ENCODE peak calls at places on chromosomes 5 and 9, in four cellular contexts. V, T, W and M are unnamed samples.

GRCh38 chr5:173315495-173316352 is 12.5 kb downstream of the STC2 start:
- DNase-seq in T (no peak), V (no peak), W (no peak), M (no peak)

GRCh38 chr5:111734013-111734412 is 23.0 kb downstream of the NREP start:
- DNase-seq in T (no peak), V (no peak), W (no peak), M (no peak)

GRCh38 chr9:90099262-90099982 is 494.6 kb downstream of the GADD45G start:
- DNase-seq in W (no peak), V (no peak), T (peak), M (no peak)

GRCh38 chr5:116452774-116453368 is 121.8 kb downstream of the SEMA6A start:
- DNase-seq in V (no peak), W (no peak), T (no peak), M (no peak)

GRCh38 chr5:35598707-35599370 is 18.8 kb upstream of the SPEF2 start:
- DNase-seq in W (no peak), V (no peak), T (no peak), M (peak)

GRCh38 chr5:92909545-92909962 is 671.5 kb downstream of the NR2F1-AS1 start:
- DNase-seq in V (no peak), W (no peak), T (peak), M (no peak)

GRCh38 chr5:64147849-64148441 is 17.7 kb upstream of the RNF180 start:
- DNase-seq in V (peak), T (peak), W (peak), M (peak)

GRCh38 chr9:94018628-94019027 is 63.5 kb upstream of the BARX1 start:
- DNase-seq in W (peak), V (no peak), T (peak), M (peak)

GRCh38 chr9:14747116-14747515 is 24.6 kb upstream of the CER1 start:
- DNase-seq in W (no peak), V (no peak), T (no peak), M (no peak)

GRCh38 chr5:65883461-65883860 is 42.9 kb upstream of the ERBIN start:
- DNase-seq in W (no peak), T (no peak), V (no peak), M (no peak)

GRCh38 chr9:137299938-137300337 is 2.1 kb downstream of the NRARP start:
- DNase-seq in W (no peak), T (no peak), V (peak), M (no peak)

GRCh38 chr5:53490747-53491146 is 10.3 kb downstream of the FST start:
- DNase-seq in V (no peak), T (no peak), W (no peak), M (no peak)

GRCh38 chr5:95410269-95410668 is 19.1 kb downstream of the FAM81B start:
- DNase-seq in T (no peak), W (no peak), V (no peak), M (no peak)

GRCh38 chr5:168736201-168736940 is 157.2 kb upstream of the PANK3 start:
- DNase-seq in W (no peak), T (no peak), V (no peak), M (no peak)

GRCh38 chr9:132164604-132165362 is 2.9 kb downstream of the NTNG2 start:
- DNase-seq in T (no peak), V (no peak), W (peak), M (no peak)

GRCh38 chr5:168651654-168652053 is 72.5 kb upstream of the PANK3 start:
- DNase-seq in T (no peak), W (no peak), V (no peak), M (no peak)

GRCh38 chr5:95448836-95449235 is 57.7 kb downstream of the FAM81B start:
- DNase-seq in W (no peak), T (no peak), V (no peak), M (no peak)

GRCh38 chr5:174734571-174735497 is 10.5 kb downstream of the MSX2 start:
- DNase-seq in T (no peak), V (no peak), W (no peak), M (no peak)

GRCh38 chr5:125823572-125823971 is 599.6 kb upstream of the GRAMD2B start:
- DNase-seq in T (no peak), W (no peak), V (no peak), M (no peak)

GRCh38 chr9:132585954-132586829 is 3.8 kb downstream of the BARHL1 start:
- DNase-seq in V (no peak), T (no peak), W (no peak), M (no peak)

GRCh38 chr9:3894764-3895163 is 369.0 kb upstream of the RFX3 start:
- DNase-seq in W (no peak), V (no peak), T (no peak), M (no peak)

GRCh38 chr5:174723979-174724483 is 351 bp upstream of the MSX2 start:
- DNase-seq in T (no peak), V (no peak), W (no peak), M (no peak)

GRCh38 chr9:34400275-34400674 is 23.6 kb upstream of the MYORG start:
- DNase-seq in W (no peak), T (no peak), V (no peak), M (no peak)

GRCh38 chr5:150638488-150639316 is 1.8 kb upstream of the SYNPO start:
- DNase-seq in V (no peak), W (no peak), T (no peak), M (no peak)

GRCh38 chr5:73928486-73928885 is 302.5 kb downstream of the ARHGEF28 start:
- DNase-seq in T (no peak), W (no peak), V (no peak), M (no peak)

GRCh38 chr9:2363138-2363745 is 258.3 kb upstream of the VLDLR start:
- DNase-seq in V (no peak), W (no peak), T (no peak), M (no peak)

GRCh38 chr5:38433160-38433861 is 123.1 kb downstream of the LIFR start:
- DNase-seq in W (no peak), T (no peak), V (peak), M (peak)

GRCh38 chr9:80492221-80492620 is 920.5 kb downstream of the TLE4 start:
- DNase-seq in V (peak), T (no peak), W (peak), M (no peak)